ENCODE peak calls at places on chromosomes 11 and 22, in five cellular contexts. H is AG04450; G is posterior vena cava; K is activated CD4-positive, alpha-beta T cell treated with anti-CD3 and anti-CD28 coated beads for 24 hours; S is HCEC 1CT. A is an unnamed sample.

GRCh38 chr11:494761-495536 is 12.1 kb downstream of the RNH1 start:
- DNase-seq in H (no peak), G (no peak), K (no peak), S (no peak), A (no peak)

GRCh38 chr22:35510481-35510934 is 30.1 kb upstream of the RASD2 start:
- DNase-seq in H (no peak), G (no peak), K (no peak), S (peak; percentile 61), A (peak; percentile 75)

GRCh38 chr11:15213471-15214231 is 98.9 kb downstream of the INSC start:
- DNase-seq in H (no peak), G (no peak), K (no peak), S (no peak), A (no peak)

GRCh38 chr11:4181780-4182721 is 87.5 kb downstream of the RRM1 start:
- DNase-seq in H (peak; percentile 16), G (no peak), K (peak; percentile 28), S (peak; percentile 38), A (peak; percentile 49)

GRCh38 chr11:70912226-70912840 is 340.0 kb downstream of the SHANK2 start:
- DNase-seq in H (no peak), G (peak; percentile 18), K (no peak), S (peak; percentile 68), A (peak; percentile 75)

GRCh38 chr11:2678396-2678795 is 21.4 kb downstream of the KCNQ1OT1 start:
- DNase-seq in H (no peak), G (no peak), K (no peak), S (no peak), A (no peak)

GRCh38 chr22:37403267-37403960 is 23.9 kb downstream of the ELFN2 start:
- DNase-seq in H (no peak), G (no peak), K (no peak), S (no peak), A (no peak)

GRCh38 chr22:46462726-46463371 is 74.6 kb downstream of the CELSR1 start:
- DNase-seq in H (no peak), G (no peak), K (no peak), S (peak; percentile 61), A (peak; percentile 70)

GRCh38 chr22:18024276-18024939 is at the start of gene MICAL3:
- DNase-seq in H (no peak), G (peak; percentile 86), K (peak; percentile 43), S (peak; percentile 79), A (peak; percentile 64)

GRCh38 chr11:2235588-2236326 is 34.6 kb downstream of the ASCL2 start:
- DNase-seq in H (no peak), G (no peak), K (no peak), S (no peak), A (no peak)

GRCh38 chr11:75140269-75141138 is 10.4 kb upstream of the SLCO2B1 start:
- DNase-seq in H (no peak), G (peak; percentile 93), K (peak; percentile 70), S (peak; percentile 11), A (peak; percentile 11)

GRCh38 chr22:38751422-38752346 is 4.1 kb downstream of the SUN2 start:
- DNase-seq in H (no peak), G (peak; percentile 88), K (peak; percentile 44), S (no peak), A (no peak)

GRCh38 chr11:46446343-46446751 is 54.8 kb upstream of the CHRM4 start:
- DNase-seq in H (no peak), G (no peak), K (no peak), S (no peak), A (peak; percentile 52)

GRCh38 chr22:43996170-43996980 is 27.7 kb upstream of the PARVB start:
- DNase-seq in H (no peak), G (peak; percentile 91), K (peak; percentile 53), S (no peak), A (no peak)

GRCh38 chr11:134800130-134800529 is 388.1 kb upstream of the B3GAT1 start:
- DNase-seq in H (no peak), G (no peak), K (no peak), S (no peak), A (no peak)

GRCh38 chr11:114395776-114396175 is 4.5 kb downstream of the C11orf71 start:
- DNase-seq in H (no peak), G (no peak), K (no peak), S (no peak), A (no peak)

GRCh38 chr11:15605094-15605493 is 490.4 kb downstream of the INSC start:
- DNase-seq in H (no peak), G (no peak), K (no peak), S (no peak), A (no peak)

GRCh38 chr11:91625495-91625894 is 599.1 kb upstream of the FAT3 start:
- DNase-seq in H (no peak), G (no peak), K (no peak), S (no peak), A (no peak)

GRCh38 chr22:36330655-36331305 is 57.0 kb downstream of the MYH9 start:
- DNase-seq in H (no peak), G (peak; percentile 93), K (no peak), S (peak; percentile 80), A (peak; percentile 63)

GRCh38 chr22:37633693-37634504 is 5.6 kb upstream of the SH3BP1 start:
- DNase-seq in H (peak; percentile 84), G (peak; percentile 96), K (peak; percentile 46), S (peak; percentile 72), A (peak; percentile 92)

GRCh38 chr11:126185200-126186030 is 26.0 kb downstream of the RPUSD4 start:
- DNase-seq in H (no peak), G (no peak), K (no peak), S (no peak), A (no peak)

GRCh38 chr22:23215294-23216204 is 35.2 kb downstream of the BCR start:
- DNase-seq in H (no peak), G (no peak), K (no peak), S (peak; percentile 63), A (peak; percentile 64)

GRCh38 chr11:62792193-62792575 is 378 bp upstream of the TMEM223 start:
- DNase-seq in H (no peak), G (peak; percentile 72), K (no peak), S (no peak), A (peak; percentile 18)

GRCh38 chr11:126515501-126515900 is 160.0 kb downstream of the ST3GAL4 start:
- DNase-seq in H (no peak), G (peak; percentile 28), K (no peak), S (no peak), A (no peak)

GRCh38 chr22:32542332-32543019 is 67.9 kb downstream of the FBXO7 start:
- DNase-seq in H (no peak), G (no peak), K (no peak), S (no peak), A (no peak)

GRCh38 chr11:47433991-47434786 is 8.0 kb upstream of the PSMC3 start:
- DNase-seq in H (no peak), G (peak; percentile 89), K (no peak), S (no peak), A (peak; percentile 70)

GRCh38 chr11:78203184-78203583 is 14.5 kb downstream of the USP35 start:
- DNase-seq in H (no peak), G (no peak), K (no peak), S (no peak), A (no peak)

GRCh38 chr11:109041876-109042275 is 377.0 kb downstream of the DDX10 start:
- DNase-seq in H (no peak), G (no peak), K (no peak), S (no peak), A (peak; percentile 46)

GRCh38 chr22:18991828-18992442 is 55.8 kb upstream of the PRODH start:
- DNase-seq in H (no peak), G (no peak), K (no peak), S (no peak), A (no peak)

GRCh38 chr22:48476599-48476998 is 1351.1 kb downstream of the BRD1 start:
- DNase-seq in H (no peak), G (no peak), K (no peak), S (no peak), A (no peak)

GRCh38 chr11:19345848-19346681 is 105.3 kb upstream of the E2F8 start:
- DNase-seq in H (no peak), G (peak; percentile 84), K (no peak), S (peak; percentile 33), A (no peak)

GRCh38 chr11:22389526-22390282 is 51.5 kb downstream of the SLC17A6 start:
- DNase-seq in H (no peak), G (no peak), K (no peak), S (no peak), A (no peak)

GRCh38 chr11:58058276-58059010 is 27.7 kb downstream of the OR6Q1 start:
- DNase-seq in H (no peak), G (no peak), K (no peak), S (no peak), A (no peak)

GRCh38 chr22:44335903-44336803 is 23.4 kb upstream of the SHISAL1 start:
- DNase-seq in H (no peak), G (no peak), K (no peak), S (no peak), A (no peak)

A was measured in IMR-90.